ENCODE peak calls at places on chromosomes 16 and 17, in six cellular contexts. One of them, this sample, is unnamed. For H3K4me1, the result is how much of the 10 kb centered on the place peaks cover.

GRCh38 chr17:12180644-12181261 is 160.1 kb downstream of the MAP2K4 start:
- DNase-seq in body of pancreas: peak
- DNase-seq in mucosa of descending colon: no peak
- DNase-seq in GM23248: peak
- DNase-seq in tibial artery: no peak
- DNase-seq in neuronal stem cell: peak
- DNase-seq in this sample: peak

GRCh38 chr16:8751481-8752311 is 45.7 kb downstream of the TMEM186 start:
- DNase-seq in body of pancreas: no peak
- DNase-seq in mucosa of descending colon: no peak
- DNase-seq in GM23248: peak
- DNase-seq in tibial artery: no peak
- DNase-seq in neuronal stem cell: no peak
- DNase-seq in this sample: no peak

GRCh38 chr16:66357523-66357928 is 9.0 kb upstream of the CDH5 start:
- DNase-seq in body of pancreas: peak
- DNase-seq in mucosa of descending colon: no peak
- DNase-seq in GM23248: peak
- DNase-seq in tibial artery: peak
- DNase-seq in neuronal stem cell: peak
- DNase-seq in this sample: peak

GRCh38 chr16:48330133-48330846 is 54.9 kb downstream of the SIAH1 start:
- DNase-seq in body of pancreas: no peak
- DNase-seq in mucosa of descending colon: no peak
- DNase-seq in GM23248: peak
- DNase-seq in tibial artery: no peak
- DNase-seq in neuronal stem cell: no peak
- DNase-seq in this sample: no peak

GRCh38 chr17:77726549-77726957 is 231.9 kb upstream of the TNRC6C start:
- DNase-seq in body of pancreas: no peak
- DNase-seq in mucosa of descending colon: no peak
- DNase-seq in GM23248: no peak
- DNase-seq in tibial artery: no peak
- DNase-seq in neuronal stem cell: no peak
- DNase-seq in this sample: no peak

GRCh38 chr17:46869296-46869695 is 17.9 kb downstream of the WNT9B start:
- DNase-seq in body of pancreas: no peak
- DNase-seq in mucosa of descending colon: no peak
- DNase-seq in GM23248: peak
- DNase-seq in tibial artery: no peak
- DNase-seq in neuronal stem cell: no peak
- DNase-seq in this sample: no peak

GRCh38 chr16:83475108-83475507 is 332.7 kb upstream of the HSBP1 start:
- DNase-seq in body of pancreas: no peak
- DNase-seq in mucosa of descending colon: no peak
- DNase-seq in GM23248: no peak
- DNase-seq in tibial artery: no peak
- DNase-seq in neuronal stem cell: no peak
- DNase-seq in this sample: peak

GRCh38 chr16:54194008-54194731 is 92.4 kb downstream of the IRX3 start:
- DNase-seq in body of pancreas: peak
- DNase-seq in mucosa of descending colon: peak
- DNase-seq in GM23248: peak
- DNase-seq in tibial artery: peak
- DNase-seq in neuronal stem cell: peak
- DNase-seq in this sample: peak

GRCh38 chr16:48613061-48613957 is 3.3 kb upstream of the N4BP1 start:
- DNase-seq in body of pancreas: no peak
- DNase-seq in mucosa of descending colon: no peak
- DNase-seq in GM23248: peak
- DNase-seq in tibial artery: no peak
- DNase-seq in neuronal stem cell: no peak
- DNase-seq in this sample: no peak

GRCh38 chr17:35981908-35982330 is 622 bp upstream of the CCL16 start:
- DNase-seq in body of pancreas: no peak
- DNase-seq in mucosa of descending colon: no peak
- DNase-seq in GM23248: no peak
- DNase-seq in tibial artery: no peak
- DNase-seq in neuronal stem cell: no peak
- DNase-seq in this sample: no peak

GRCh38 chr17:57895382-57896060 is 45.7 kb upstream of the MRPS23 start:
- DNase-seq in body of pancreas: peak
- DNase-seq in mucosa of descending colon: no peak
- DNase-seq in GM23248: peak
- DNase-seq in tibial artery: no peak
- DNase-seq in neuronal stem cell: no peak
- DNase-seq in this sample: no peak

GRCh38 chr17:31412511-31412910 is 21.0 kb downstream of the RAB11FIP4 start:
- DNase-seq in body of pancreas: no peak
- DNase-seq in mucosa of descending colon: peak
- DNase-seq in GM23248: no peak
- DNase-seq in tibial artery: no peak
- DNase-seq in neuronal stem cell: no peak
- DNase-seq in this sample: no peak

GRCh38 chr16:35798885-35799426 is 2339.5 kb downstream of the TP53TG3F start:
- DNase-seq in body of pancreas: no peak
- DNase-seq in mucosa of descending colon: no peak
- DNase-seq in GM23248: no peak
- DNase-seq in tibial artery: no peak
- DNase-seq in neuronal stem cell: no peak
- DNase-seq in this sample: no peak

GRCh38 chr17:13024033-13024432 is 6.2 kb upstream of the ELAC2 start:
- DNase-seq in body of pancreas: no peak
- DNase-seq in mucosa of descending colon: no peak
- DNase-seq in GM23248: no peak
- DNase-seq in tibial artery: no peak
- DNase-seq in neuronal stem cell: no peak
- DNase-seq in this sample: no peak

GRCh38 chr17:5694507-5694906 is 110.2 kb upstream of the NLRP1 start:
- DNase-seq in body of pancreas: no peak
- DNase-seq in mucosa of descending colon: no peak
- DNase-seq in GM23248: no peak
- DNase-seq in tibial artery: no peak
- DNase-seq in neuronal stem cell: no peak
- DNase-seq in this sample: peak

GRCh38 chr17:7315570-7316243 is 547 bp upstream of the GPS2 start:
- DNase-seq in body of pancreas: peak
- DNase-seq in mucosa of descending colon: peak
- DNase-seq in GM23248: no peak
- DNase-seq in tibial artery: no peak
- DNase-seq in neuronal stem cell: no peak
- DNase-seq in this sample: no peak

GRCh38 chr17:44170135-44170498 is 387 bp upstream of the ASB16 start:
- DNase-seq in body of pancreas: no peak
- DNase-seq in mucosa of descending colon: no peak
- DNase-seq in GM23248: no peak
- DNase-seq in tibial artery: no peak
- DNase-seq in neuronal stem cell: no peak
- DNase-seq in this sample: no peak

GRCh38 chr17:21211825-21212479 is 2.0 kb downstream of the TMEM11 start:
- DNase-seq in body of pancreas: no peak
- DNase-seq in mucosa of descending colon: no peak
- DNase-seq in GM23248: peak
- DNase-seq in tibial artery: no peak
- DNase-seq in neuronal stem cell: no peak
- DNase-seq in this sample: no peak

GRCh38 chr17:17663160-17664072 is 17.8 kb upstream of the RAI1 start:
- DNase-seq in body of pancreas: no peak
- DNase-seq in mucosa of descending colon: peak
- DNase-seq in GM23248: peak
- DNase-seq in tibial artery: no peak
- DNase-seq in neuronal stem cell: peak
- DNase-seq in this sample: peak

GRCh38 chr16:7332611-7333010 is at the start of gene RBFOX1:
- DNase-seq in body of pancreas: no peak
- DNase-seq in mucosa of descending colon: no peak
- DNase-seq in GM23248: no peak
- DNase-seq in tibial artery: no peak
- DNase-seq in neuronal stem cell: no peak
- DNase-seq in this sample: no peak

GRCh38 chr16:83530293-83530692 is 277.5 kb upstream of the HSBP1 start:
- DNase-seq in body of pancreas: no peak
- DNase-seq in mucosa of descending colon: no peak
- DNase-seq in GM23248: peak
- DNase-seq in tibial artery: no peak
- DNase-seq in neuronal stem cell: no peak
- DNase-seq in this sample: no peak

GRCh38 chr17:56172517-56172982 is 19.3 kb downstream of the ANKFN1 start:
- DNase-seq in body of pancreas: no peak
- DNase-seq in mucosa of descending colon: no peak
- DNase-seq in GM23248: peak
- DNase-seq in tibial artery: no peak
- DNase-seq in neuronal stem cell: no peak
- DNase-seq in this sample: peak

GRCh38 chr16:75526032-75526790 is 9.7 kb downstream of the CHST5 start:
- DNase-seq in body of pancreas: no peak
- DNase-seq in mucosa of descending colon: no peak
- DNase-seq in GM23248: no peak
- DNase-seq in tibial artery: no peak
- DNase-seq in neuronal stem cell: no peak
- DNase-seq in this sample: no peak

GRCh38 chr17:17020821-17021193 is 21.4 kb upstream of the MPRIP start:
- DNase-seq in body of pancreas: no peak
- DNase-seq in mucosa of descending colon: no peak
- DNase-seq in GM23248: peak
- DNase-seq in tibial artery: no peak
- DNase-seq in neuronal stem cell: no peak
- DNase-seq in this sample: no peak

GRCh38 chr17:15917439-15918027 is 27.4 kb upstream of the ADORA2B start:
- DNase-seq in body of pancreas: no peak
- DNase-seq in mucosa of descending colon: no peak
- DNase-seq in GM23248: peak
- DNase-seq in tibial artery: no peak
- DNase-seq in neuronal stem cell: no peak
- DNase-seq in this sample: no peak

GRCh38 chr16:89093602-89094251 is at the start of gene ACSF3:
- DNase-seq in body of pancreas: peak
- DNase-seq in mucosa of descending colon: peak
- DNase-seq in GM23248: peak
- DNase-seq in tibial artery: peak
- DNase-seq in neuronal stem cell: peak
- DNase-seq in this sample: peak

DNA sequence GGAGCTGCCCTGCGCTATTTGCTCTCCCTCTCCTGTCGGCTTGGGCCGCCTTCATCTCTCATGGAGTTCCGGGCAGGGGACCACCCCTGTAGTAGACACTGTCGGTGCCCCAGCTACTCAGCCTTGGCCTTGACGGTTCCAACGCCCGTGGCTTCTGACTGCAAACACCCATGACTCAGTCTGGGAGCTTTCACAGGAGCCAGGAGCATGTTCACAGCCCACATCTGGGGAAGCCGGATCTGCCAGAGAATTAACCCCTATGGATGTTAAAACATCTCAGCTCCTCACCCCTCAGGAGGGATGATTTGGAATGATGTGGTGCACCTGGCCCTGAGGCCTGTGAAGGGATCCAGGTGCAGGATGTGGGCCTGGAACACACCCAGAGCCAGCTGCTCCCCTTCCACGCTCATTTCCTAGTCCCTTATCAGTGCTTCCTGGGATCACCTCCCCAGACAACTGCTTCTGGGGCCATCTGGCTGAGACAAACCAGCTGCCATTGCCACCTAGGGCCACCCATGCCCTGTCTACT is 229.5 kb upstream of the RPL38 start:
- DNase-seq in body of pancreas: peak
- DNase-seq in mucosa of descending colon: no peak
- DNase-seq in GM23248: no peak
- DNase-seq in tibial artery: no peak
- DNase-seq in neuronal stem cell: no peak
- DNase-seq in this sample: no peak
- H3K4me1 ChIP-seq in body of pancreas: under half
- H3K4me1 ChIP-seq in mucosa of descending colon: under half
- H3K4me1 ChIP-seq in GM23248: under half
- H3K4me1 ChIP-seq in tibial artery: under half
- H3K4me1 ChIP-seq in neuronal stem cell: under half
- H3K4me1 ChIP-seq in this sample: under half

GRCh38 chr16:87806246-87806607 is 40.4 kb upstream of the KLHDC4 start:
- DNase-seq in body of pancreas: no peak
- DNase-seq in mucosa of descending colon: no peak
- DNase-seq in GM23248: peak
- DNase-seq in tibial artery: no peak
- DNase-seq in neuronal stem cell: no peak
- DNase-seq in this sample: no peak
- H3K4me1 ChIP-seq in body of pancreas: under half
- H3K4me1 ChIP-seq in mucosa of descending colon: under half
- H3K4me1 ChIP-seq in GM23248: under half
- H3K4me1 ChIP-seq in tibial artery: under half
- H3K4me1 ChIP-seq in neuronal stem cell: under half
- H3K4me1 ChIP-seq in this sample: under half

GRCh38 chr17:75350029-75350428 is 55.4 kb downstream of the GRB2 start:
- DNase-seq in body of pancreas: no peak
- DNase-seq in mucosa of descending colon: no peak
- DNase-seq in GM23248: no peak
- DNase-seq in tibial artery: no peak
- DNase-seq in neuronal stem cell: no peak
- DNase-seq in this sample: no peak

GRCh38 chr17:75349589-75349988 is 55.9 kb downstream of the GRB2 start:
- DNase-seq in body of pancreas: no peak
- DNase-seq in mucosa of descending colon: no peak
- DNase-seq in GM23248: no peak
- DNase-seq in tibial artery: no peak
- DNase-seq in neuronal stem cell: no peak
- DNase-seq in this sample: no peak

GRCh38 chr17:75353176-75353575 is 52.3 kb downstream of the GRB2 start:
- DNase-seq in body of pancreas: no peak
- DNase-seq in mucosa of descending colon: no peak
- DNase-seq in GM23248: no peak
- DNase-seq in tibial artery: no peak
- DNase-seq in neuronal stem cell: no peak
- DNase-seq in this sample: no peak

GRCh38 chr17:75350706-75351105 is 54.8 kb downstream of the GRB2 start:
- DNase-seq in body of pancreas: peak
- DNase-seq in mucosa of descending colon: no peak
- DNase-seq in GM23248: no peak
- DNase-seq in tibial artery: no peak
- DNase-seq in neuronal stem cell: peak
- DNase-seq in this sample: no peak

DNA sequence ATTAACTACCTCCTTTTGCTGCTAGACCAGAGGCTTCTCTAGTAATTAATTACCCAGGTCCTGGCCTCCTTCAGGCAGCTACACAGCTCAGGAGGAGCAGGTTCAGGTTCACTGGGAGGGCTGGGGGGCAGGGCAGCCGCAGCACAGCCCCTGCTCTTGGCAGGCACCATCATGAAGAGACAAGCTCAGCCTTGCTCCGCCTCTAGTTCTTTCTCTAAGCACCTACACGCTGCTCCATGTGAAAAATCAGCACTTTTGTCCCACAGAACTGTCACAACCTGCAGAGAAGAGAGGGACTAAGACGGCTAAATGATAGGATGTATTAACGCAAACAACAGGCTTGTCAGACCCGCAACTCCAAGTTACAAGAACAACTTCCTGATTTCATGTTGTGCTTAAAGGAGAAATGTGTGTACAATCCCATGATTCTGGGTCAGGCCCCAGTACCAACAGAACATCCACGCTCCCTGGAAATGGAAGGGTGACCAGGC is 53.4 kb downstream of the GRB2 start:
- DNase-seq in body of pancreas: peak
- DNase-seq in mucosa of descending colon: no peak
- DNase-seq in GM23248: no peak
- DNase-seq in tibial artery: no peak
- DNase-seq in neuronal stem cell: no peak
- DNase-seq in this sample: peak
- H3K4me1 ChIP-seq in body of pancreas: half or more
- H3K4me1 ChIP-seq in mucosa of descending colon: under half
- H3K4me1 ChIP-seq in GM23248: under half
- H3K4me1 ChIP-seq in tibial artery: under half
- H3K4me1 ChIP-seq in neuronal stem cell: under half
- H3K4me1 ChIP-seq in this sample: under half

GRCh38 chr16:31507617-31507928 is 618 bp downstream of the RUSF1 start:
- DNase-seq in body of pancreas: no peak
- DNase-seq in mucosa of descending colon: no peak
- DNase-seq in GM23248: no peak
- DNase-seq in tibial artery: no peak
- DNase-seq in neuronal stem cell: no peak
- DNase-seq in this sample: no peak
- H3K4me1 ChIP-seq in body of pancreas: under half
- H3K4me1 ChIP-seq in mucosa of descending colon: under half
- H3K4me1 ChIP-seq in GM23248: under half
- H3K4me1 ChIP-seq in tibial artery: under half
- H3K4me1 ChIP-seq in neuronal stem cell: under half
- H3K4me1 ChIP-seq in this sample: under half